ENCODE peak calls at places on chromosomes 4 and X, in six cellular contexts. One of them, this sample, is unnamed. For H3K4me1 and H3K9me3, the result is how much of the 10 kb centered on the place peaks cover.

GRCh38 chr4:38210396-38211114 is 250.4 kb downstream of the PTTG2 start:
- DNase-seq in neural progenitor cell: no peak
- DNase-seq in adipocyte: peak
- DNase-seq in thoracic aorta: no peak
- DNase-seq in gastrocnemius medialis: no peak
- DNase-seq in mesenchymal stem cell: no peak
- DNase-seq in this sample: no peak

GRCh38 chrX:13689519-13690211 is 737 bp downstream of the RAB9A start:
- DNase-seq in adipocyte: peak
- DNase-seq in neural progenitor cell: peak
- DNase-seq in gastrocnemius medialis: no peak
- DNase-seq in thoracic aorta: no peak
- DNase-seq in mesenchymal stem cell: peak
- DNase-seq in this sample: peak

GRCh38 chr4:111991797-111992196 is 153.5 kb upstream of the FAM241A start:
- DNase-seq in gastrocnemius medialis: no peak
- DNase-seq in neural progenitor cell: no peak
- DNase-seq in mesenchymal stem cell: peak
- DNase-seq in adipocyte: peak
- DNase-seq in thoracic aorta: no peak
- DNase-seq in this sample: peak

GRCh38 chr4:145154573-145154972 is 25.8 kb downstream of the OTUD4 start:
- DNase-seq in neural progenitor cell: peak
- DNase-seq in gastrocnemius medialis: no peak
- DNase-seq in adipocyte: peak
- DNase-seq in mesenchymal stem cell: peak
- DNase-seq in thoracic aorta: no peak
- DNase-seq in this sample: no peak

GRCh38 chrX:437636-438390 is 51.1 kb upstream of the PPP2R3B start:
- DNase-seq in mesenchymal stem cell: no peak
- DNase-seq in neural progenitor cell: no peak
- DNase-seq in thoracic aorta: no peak
- DNase-seq in adipocyte: no peak
- DNase-seq in gastrocnemius medialis: no peak
- DNase-seq in this sample: no peak

GRCh38 chr4:23967281-23967680 is 77.4 kb upstream of the PPARGC1A start:
- DNase-seq in gastrocnemius medialis: no peak
- DNase-seq in thoracic aorta: no peak
- DNase-seq in neural progenitor cell: no peak
- DNase-seq in adipocyte: no peak
- DNase-seq in mesenchymal stem cell: no peak
- DNase-seq in this sample: no peak

GRCh38 chr4:74536557-74536956 is 91.6 kb downstream of the AREG start:
- DNase-seq in adipocyte: no peak
- DNase-seq in thoracic aorta: no peak
- DNase-seq in mesenchymal stem cell: no peak
- DNase-seq in neural progenitor cell: no peak
- DNase-seq in gastrocnemius medialis: no peak
- DNase-seq in this sample: no peak

GRCh38 chrX:154507673-154508072 is 8.4 kb downstream of the FAM3A start:
- DNase-seq in mesenchymal stem cell: no peak
- DNase-seq in neural progenitor cell: no peak
- DNase-seq in gastrocnemius medialis: no peak
- DNase-seq in thoracic aorta: no peak
- DNase-seq in adipocyte: no peak
- DNase-seq in this sample: no peak

GRCh38 chrX:38236901-38237615 is 16.4 kb upstream of the SRPX start:
- DNase-seq in adipocyte: no peak
- DNase-seq in neural progenitor cell: no peak
- DNase-seq in thoracic aorta: no peak
- DNase-seq in mesenchymal stem cell: no peak
- DNase-seq in gastrocnemius medialis: no peak
- DNase-seq in this sample: no peak

GRCh38 chrX:151870603-151871002 is 42.1 kb upstream of the MAGEA4 start:
- DNase-seq in gastrocnemius medialis: no peak
- DNase-seq in neural progenitor cell: no peak
- DNase-seq in adipocyte: peak
- DNase-seq in mesenchymal stem cell: peak
- DNase-seq in thoracic aorta: no peak
- DNase-seq in this sample: no peak

GRCh38 chr4:3845094-3845743 is 79.0 kb downstream of the ADRA2C start:
- DNase-seq in adipocyte: no peak
- DNase-seq in neural progenitor cell: no peak
- DNase-seq in gastrocnemius medialis: no peak
- DNase-seq in thoracic aorta: no peak
- DNase-seq in mesenchymal stem cell: no peak
- DNase-seq in this sample: no peak

GRCh38 chr4:1055721-1056590 is 44.5 kb downstream of the FGFRL1 start:
- DNase-seq in thoracic aorta: no peak
- DNase-seq in gastrocnemius medialis: no peak
- DNase-seq in neural progenitor cell: peak
- DNase-seq in mesenchymal stem cell: peak
- DNase-seq in adipocyte: no peak
- DNase-seq in this sample: no peak
- H3K4me3 ChIP-seq in thoracic aorta: no peak
- H3K4me3 ChIP-seq in gastrocnemius medialis: no peak
- H3K4me3 ChIP-seq in neural progenitor cell: no peak
- H3K4me3 ChIP-seq in mesenchymal stem cell: peak
- H3K4me3 ChIP-seq in adipocyte: peak
- H3K4me3 ChIP-seq in this sample: no peak

DNA sequence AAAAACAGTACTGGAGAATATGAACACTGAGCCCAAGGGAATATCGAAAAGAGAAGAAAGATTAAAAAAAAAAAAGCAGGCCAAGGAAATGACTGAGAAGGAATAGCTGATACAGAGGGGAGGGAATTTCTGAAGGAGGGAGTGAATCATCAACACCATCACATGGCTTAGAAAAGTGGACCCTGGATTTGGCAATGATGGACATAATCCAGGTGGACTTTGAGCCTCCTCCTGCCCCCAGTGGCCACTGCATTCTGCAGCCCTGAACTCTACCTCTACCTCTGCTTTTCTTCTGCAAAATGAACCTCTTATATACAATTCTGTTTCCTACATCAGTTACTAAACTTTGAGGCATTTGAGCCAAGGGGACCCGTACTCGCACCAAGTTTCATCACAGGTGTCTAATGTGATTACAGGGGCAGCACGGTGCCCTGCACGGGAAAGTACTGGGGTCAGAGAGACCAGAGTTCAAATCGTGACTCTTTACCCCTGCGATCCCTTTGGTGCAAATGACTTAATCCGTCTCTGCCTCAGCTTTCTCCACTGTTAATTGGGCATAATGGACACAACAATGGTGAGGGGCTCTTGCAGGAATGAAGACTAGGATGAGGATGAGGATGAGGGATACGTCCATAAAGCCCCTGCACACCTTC is 1.1 kb downstream of the OCIAD2 start:
- DNase-seq in mesenchymal stem cell: peak
- DNase-seq in thoracic aorta: no peak
- DNase-seq in adipocyte: peak
- DNase-seq in gastrocnemius medialis: no peak
- DNase-seq in neural progenitor cell: no peak
- DNase-seq in this sample: no peak
- H3K4me1 ChIP-seq in mesenchymal stem cell: under half
- H3K4me1 ChIP-seq in thoracic aorta: under half
- H3K4me1 ChIP-seq in adipocyte: under half
- H3K4me1 ChIP-seq in gastrocnemius medialis: under half
- H3K4me1 ChIP-seq in neural progenitor cell: under half
- H3K4me1 ChIP-seq in this sample: under half

GRCh38 chrX:75609361-75609760 is 86.5 kb upstream of the ZDHHC15 start:
- DNase-seq in neural progenitor cell: peak
- DNase-seq in gastrocnemius medialis: no peak
- DNase-seq in thoracic aorta: no peak
- DNase-seq in adipocyte: no peak
- DNase-seq in mesenchymal stem cell: no peak
- DNase-seq in this sample: no peak
- H3K9me3 ChIP-seq in neural progenitor cell: under half
- H3K9me3 ChIP-seq in gastrocnemius medialis: under half
- H3K9me3 ChIP-seq in thoracic aorta: under half
- H3K9me3 ChIP-seq in adipocyte: under half
- H3K9me3 ChIP-seq in mesenchymal stem cell: under half
- H3K9me3 ChIP-seq in this sample: under half

GRCh38 chr4:7906171-7906581 is 33.5 kb downstream of the AFAP1 start:
- DNase-seq in mesenchymal stem cell: peak
- DNase-seq in adipocyte: no peak
- DNase-seq in thoracic aorta: no peak
- DNase-seq in gastrocnemius medialis: no peak
- DNase-seq in neural progenitor cell: no peak
- DNase-seq in this sample: no peak
- H3K4me3 ChIP-seq in mesenchymal stem cell: no peak
- H3K4me3 ChIP-seq in adipocyte: peak
- H3K4me3 ChIP-seq in thoracic aorta: peak
- H3K4me3 ChIP-seq in gastrocnemius medialis: no peak
- H3K4me3 ChIP-seq in neural progenitor cell: no peak
- H3K4me3 ChIP-seq in this sample: no peak

This sample was measured in A673.